ENCODE peak calls at places on chromosomes 1 and 21, in ten cellular contexts. N is neural crest cell; M is Calu3; Z is H9; R is stimulated activated naive B cell treated with anti-CD40 and anti-IgM and Interleukin-4, amounts not matched to agents 10 μg/mL and 1 μg/mL and 100 μg/mL, for 72 hours; G is endothelial cell; A is CD4-positive, CD25-positive, alpha-beta regulatory T cell; H is IMR-90; E is activated T-helper 1 cell treated with Interleukin-2 at 50 U/mL for 16 hours; Q is retina. L is an unnamed sample.

GRCh38 chr1:167529829-167530474 is 11.6 kb upstream of the CD247 start:
- DNase-seq in H (no peak), E (no peak), R (no peak), G (no peak), A (no peak), N (no peak), M (no peak), Q (no peak), Z (no peak), L (peak)

GRCh38 chr1:27192039-27192529 is 37.2 kb upstream of the SLC9A1 start:
- DNase-seq in N (no peak), G (no peak), A (no peak), R (no peak), E (no peak), M (peak), Z (no peak), H (no peak), Q (no peak), L (no peak)

GRCh38 chr1:107225706-107226105 is 84.9 kb downstream of the NTNG1 start:
- DNase-seq in A (no peak), Q (no peak), N (no peak), G (no peak), E (no peak), R (no peak), H (no peak), Z (no peak), M (no peak), L (no peak)

GRCh38 chr1:211135342-211135950 is 1.5 kb upstream of the KCNH1 start:
- DNase-seq in N (no peak), G (no peak), R (no peak), M (no peak), Q (peak), Z (no peak), E (no peak), H (peak), A (peak), L (no peak)

GRCh38 chr1:224767031-224767430 is 150.9 kb downstream of the CNIH3 start:
- DNase-seq in H (no peak), R (no peak), Q (no peak), N (no peak), E (no peak), M (no peak), Z (no peak), G (no peak), A (no peak), L (no peak)

GRCh38 chr1:226131639-226132038 is 54.9 kb downstream of the ACBD3 start:
- DNase-seq in Z (no peak), N (no peak), M (no peak), G (no peak), E (no peak), R (no peak), Q (no peak), H (no peak), A (no peak), L (no peak)

GRCh38 chr1:234975122-234975940 is 153.3 kb downstream of the TOMM20 start:
- DNase-seq in G (no peak), H (peak), Q (no peak), M (no peak), R (no peak), Z (no peak), N (no peak), A (no peak), E (no peak), L (peak)

GRCh38 chr1:201119206-201119814 is 7.1 kb upstream of the CACNA1S start:
- DNase-seq in E (peak), M (peak), A (peak), G (peak), Q (peak), N (peak), Z (peak), R (peak), H (peak), L (no peak)

GRCh38 chr1:209611771-209612570 is 28.5 kb downstream of the CAMK1G start:
- DNase-seq in A (no peak), G (peak), N (no peak), Z (no peak), R (no peak), H (no peak), Q (no peak), M (peak), E (no peak), L (no peak)

GRCh38 chr1:10429868-10430215 is 391 bp upstream of the CENPS start:
- DNase-seq in R (no peak), G (no peak), Q (no peak), A (no peak), M (no peak), H (peak), Z (no peak), N (no peak), E (no peak), L (no peak)

GRCh38 chr1:30316056-30316455 is 407.3 kb downstream of the MATN1 start:
- DNase-seq in A (no peak), R (no peak), G (no peak), Q (no peak), M (no peak), N (no peak), E (no peak), Z (no peak), H (no peak), L (no peak)

GRCh38 chr1:212077028-212077427 is 41.5 kb downstream of the DTL start:
- DNase-seq in R (no peak), A (no peak), G (no peak), Z (no peak), H (no peak), N (no peak), Q (no peak), M (no peak), E (no peak), L (no peak)

GRCh38 chr1:243924188-243924587 is 74.1 kb upstream of the AKT3 start:
- DNase-seq in R (no peak), N (no peak), E (no peak), M (peak), A (no peak), H (peak), Z (no peak), Q (no peak), G (no peak), L (no peak)

GRCh38 chr1:48203287-48203900 is 19.1 kb upstream of the SLC5A9 start:
- DNase-seq in Q (peak), N (no peak), R (no peak), A (peak), G (peak), E (no peak), M (peak), Z (no peak), H (peak), L (no peak)

GRCh38 chr1:21490774-21491482 is 18.3 kb upstream of the ALPL start:
- DNase-seq in Q (no peak), Z (peak), R (no peak), M (peak), H (peak), G (no peak), E (no peak), N (no peak), A (peak), L (peak)

GRCh38 chr1:53519412-53519811 is 60.2 kb downstream of the DMRTB1 start:
- DNase-seq in A (no peak), R (no peak), H (no peak), G (no peak), Z (no peak), M (no peak), N (no peak), Q (no peak), E (no peak), L (peak)

GRCh38 chr1:17045623-17046022 is 8.2 kb downstream of the SDHB start:
- DNase-seq in N (no peak), E (no peak), Z (no peak), A (no peak), M (no peak), G (no peak), Q (no peak), R (no peak), H (no peak), L (peak)

GRCh38 chr1:202234331-202235002 is 40.9 kb downstream of the LGR6 start:
- DNase-seq in R (no peak), N (no peak), Z (no peak), A (no peak), M (no peak), E (no peak), H (peak), G (no peak), Q (no peak), L (no peak)

GRCh38 chr1:209190591-209191241 is 392.8 kb upstream of the CAMK1G start:
- DNase-seq in Q (peak), H (no peak), M (peak), N (peak), R (no peak), A (peak), E (no peak), G (peak), Z (peak), L (peak)

GRCh38 chr1:183227963-183228649 is 42.0 kb downstream of the LAMC2 start:
- DNase-seq in G (peak), N (peak), Q (peak), A (peak), M (peak), H (peak), Z (peak), R (peak), E (no peak), L (peak)

GRCh38 chr1:96240438-96240837 is 481.1 kb upstream of the PTBP2 start:
- DNase-seq in N (no peak), A (no peak), E (no peak), Z (no peak), Q (no peak), G (no peak), R (no peak), M (no peak), H (no peak), L (no peak)

GRCh38 chr1:68197891-68198290 is 34.4 kb downstream of the WLS start:
- DNase-seq in M (peak), G (no peak), E (no peak), Q (no peak), H (peak), N (no peak), Z (no peak), R (no peak), A (no peak), L (no peak)

GRCh38 chr1:229657993-229658755 is 32.1 kb downstream of the URB2 start:
- DNase-seq in Q (no peak), G (no peak), Z (no peak), R (no peak), H (no peak), A (no peak), N (no peak), M (no peak), E (no peak), L (no peak)

GRCh38 chr1:45452503-45452902 is 38.5 kb downstream of the TESK2 start:
- DNase-seq in R (no peak), Z (no peak), H (no peak), A (no peak), N (no peak), G (no peak), E (no peak), M (no peak), Q (no peak), L (no peak)

GRCh38 chr1:147794570-147794969 is 34.2 kb upstream of the GJA5 start:
- DNase-seq in Z (no peak), E (no peak), M (no peak), N (no peak), Q (no peak), H (no peak), R (no peak), A (no peak), G (peak), L (no peak)

GRCh38 chr1:153288634-153289275 is 24.0 kb downstream of the PGLYRP3 start:
- DNase-seq in E (no peak), H (no peak), M (peak), Q (no peak), Z (peak), A (no peak), R (no peak), N (peak), G (peak), L (peak)

GRCh38 chr1:20185834-20186782 is at the start of the genes PLA2G2C and UBXN10:
- DNase-seq in E (peak), H (no peak), Z (peak), Q (peak), A (peak), R (peak), M (peak), N (peak), G (peak), L (no peak)

GRCh38 chr1:89780721-89781120 is 40.1 kb upstream of the LRRC8D start:
- DNase-seq in M (peak), R (no peak), N (no peak), A (peak), G (no peak), H (peak), E (no peak), Z (no peak), Q (no peak), L (peak)

GRCh38 chr1:112507896-112508241 is 896 bp upstream of the WNT2B start:
- DNase-seq in E (peak), H (no peak), N (no peak), R (no peak), Q (no peak), Z (peak), A (no peak), M (peak), G (no peak), L (peak)

GRCh38 chr21:32770514-32771133 is 931 bp downstream of the PAXBP1 start:
- DNase-seq in R (peak), G (no peak), Q (peak), H (peak), E (no peak), M (peak), Z (no peak), N (no peak), A (peak), L (peak)

GRCh38 chr1:110645172-110645571 is 29.6 kb downstream of the KCNA3 start:
- DNase-seq in Z (no peak), A (no peak), G (no peak), R (no peak), E (no peak), Q (no peak), M (no peak), N (no peak), H (no peak), L (no peak)

GRCh38 chr1:92446990-92447681 is 39.6 kb downstream of the GFI1 start:
- DNase-seq in Z (peak), H (peak), N (no peak), G (no peak), A (no peak), Q (no peak), R (no peak), M (no peak), E (no peak), L (no peak)

GRCh38 chr1:172177849-172178248 is 242.6 kb upstream of the C1orf105 start:
- DNase-seq in H (no peak), Q (no peak), N (no peak), Z (no peak), R (no peak), E (no peak), A (no peak), M (peak), G (no peak), L (no peak)

GRCh38 chr1:27816921-27817630 is 13.5 kb upstream of the PPP1R8 start:
- DNase-seq in A (no peak), E (no peak), M (no peak), G (no peak), N (no peak), Z (no peak), Q (no peak), R (no peak), H (peak), L (peak)

GRCh38 chr1:17080881-17081280 is 27.0 kb upstream of the SDHB start:
- DNase-seq in G (no peak), H (no peak), R (no peak), M (no peak), N (no peak), Q (no peak), E (no peak), Z (no peak), A (no peak), L (peak)

GRCh38 chr1:31932491-31933316 is 5.5 kb downstream of the PTP4A2 start:
- DNase-seq in A (no peak), N (no peak), Q (no peak), E (no peak), H (peak), R (no peak), M (no peak), G (no peak), Z (no peak), L (peak)

GRCh38 chr1:32150847-32151246 is 28.6 kb upstream of the TXLNA start:
- DNase-seq in H (peak), R (no peak), N (no peak), M (no peak), E (no peak), Q (no peak), Z (no peak), A (no peak), G (no peak), L (no peak)

GRCh38 chr1:21631944-21632887 is 36.9 kb downstream of the RAP1GAP start:
- DNase-seq in N (no peak), E (no peak), Z (no peak), M (peak), Q (no peak), G (no peak), H (no peak), A (no peak), R (no peak), L (no peak)

GRCh38 chr1:154423303-154423987 is 18.3 kb downstream of the IL6R start:
- DNase-seq in Z (no peak), A (peak), Q (no peak), R (no peak), M (no peak), G (no peak), H (peak), N (no peak), E (no peak), L (no peak)

L was measured in SJCRH30.